ENCODE peak calls at places on chromosomes 16 and 17, in seven cellular contexts. One of them, this sample, is unnamed.

GRCh38 chr16:66520406-66521194 is 29.3 kb downstream of the TK2 start:
- DNase-seq in BE2C: no peak
- DNase-seq in prostate gland: no peak
- DNase-seq in choroid plexus epithelial cell: no peak
- DNase-seq in cardiac muscle cell: no peak
- DNase-seq in CD8-positive, alpha-beta T cell: no peak
- DNase-seq in fibroblast of pulmonary artery: no peak
- DNase-seq in this sample: no peak

GRCh38 chr17:10574324-10574723 is 24.9 kb upstream of the MYH2 start:
- DNase-seq in BE2C: no peak
- DNase-seq in prostate gland: no peak
- DNase-seq in choroid plexus epithelial cell: no peak
- DNase-seq in cardiac muscle cell: peak
- DNase-seq in CD8-positive, alpha-beta T cell: no peak
- DNase-seq in fibroblast of pulmonary artery: no peak
- DNase-seq in this sample: no peak

GRCh38 chr17:17313350-17313991 is 10.3 kb downstream of the NT5M start:
- DNase-seq in BE2C: peak
- DNase-seq in prostate gland: peak
- DNase-seq in choroid plexus epithelial cell: peak
- DNase-seq in cardiac muscle cell: peak
- DNase-seq in CD8-positive, alpha-beta T cell: peak
- DNase-seq in fibroblast of pulmonary artery: peak
- DNase-seq in this sample: peak

GRCh38 chr16:26505501-26505900 is 561.2 kb upstream of the C16orf82 start:
- DNase-seq in BE2C: no peak
- DNase-seq in prostate gland: no peak
- DNase-seq in choroid plexus epithelial cell: no peak
- DNase-seq in cardiac muscle cell: no peak
- DNase-seq in CD8-positive, alpha-beta T cell: no peak
- DNase-seq in fibroblast of pulmonary artery: no peak
- DNase-seq in this sample: no peak

GRCh38 chr17:80599546-80600305 is 55.1 kb downstream of the RPTOR start:
- DNase-seq in BE2C: no peak
- DNase-seq in prostate gland: no peak
- DNase-seq in choroid plexus epithelial cell: no peak
- DNase-seq in cardiac muscle cell: no peak
- DNase-seq in CD8-positive, alpha-beta T cell: no peak
- DNase-seq in fibroblast of pulmonary artery: peak
- DNase-seq in this sample: no peak

GRCh38 chr17:82213251-82214011 is 789 bp upstream of the CCDC57 start:
- DNase-seq in BE2C: peak
- DNase-seq in prostate gland: no peak
- DNase-seq in choroid plexus epithelial cell: peak
- DNase-seq in cardiac muscle cell: peak
- DNase-seq in CD8-positive, alpha-beta T cell: no peak
- DNase-seq in fibroblast of pulmonary artery: peak
- DNase-seq in this sample: peak

GRCh38 chr16:19859166-19859565 is 25.5 kb downstream of the GPRC5B start:
- DNase-seq in BE2C: no peak
- DNase-seq in prostate gland: no peak
- DNase-seq in choroid plexus epithelial cell: no peak
- DNase-seq in cardiac muscle cell: no peak
- DNase-seq in CD8-positive, alpha-beta T cell: no peak
- DNase-seq in fibroblast of pulmonary artery: no peak
- DNase-seq in this sample: no peak

GRCh38 chr17:55436224-55437164 is 14.9 kb upstream of the MMD start:
- DNase-seq in BE2C: no peak
- DNase-seq in prostate gland: no peak
- DNase-seq in choroid plexus epithelial cell: no peak
- DNase-seq in cardiac muscle cell: no peak
- DNase-seq in CD8-positive, alpha-beta T cell: no peak
- DNase-seq in fibroblast of pulmonary artery: no peak
- DNase-seq in this sample: no peak

GRCh38 chr16:47029724-47030123 is 56.2 kb upstream of the DNAJA2 start:
- DNase-seq in BE2C: no peak
- DNase-seq in prostate gland: no peak
- DNase-seq in choroid plexus epithelial cell: no peak
- DNase-seq in cardiac muscle cell: no peak
- DNase-seq in CD8-positive, alpha-beta T cell: no peak
- DNase-seq in fibroblast of pulmonary artery: no peak
- DNase-seq in this sample: no peak

GRCh38 chr17:47847341-47848197 is 3.4 kb downstream of the SP6 start:
- DNase-seq in BE2C: no peak
- DNase-seq in prostate gland: no peak
- DNase-seq in choroid plexus epithelial cell: peak
- DNase-seq in cardiac muscle cell: no peak
- DNase-seq in CD8-positive, alpha-beta T cell: no peak
- DNase-seq in fibroblast of pulmonary artery: no peak
- DNase-seq in this sample: peak
- TF ChIP-seq CTCF in BE2C: peak
- TF ChIP-seq CTCF in prostate gland: no peak
- TF ChIP-seq CTCF in choroid plexus epithelial cell: peak
- TF ChIP-seq CTCF in cardiac muscle cell: peak
- TF ChIP-seq CTCF in CD8-positive, alpha-beta T cell: peak
- TF ChIP-seq CTCF in fibroblast of pulmonary artery: peak
- TF ChIP-seq CTCF in this sample: peak

GRCh38 chr17:75925103-75925502 is 15.7 kb downstream of the FBF1 start:
- DNase-seq in BE2C: no peak
- DNase-seq in prostate gland: no peak
- DNase-seq in choroid plexus epithelial cell: no peak
- DNase-seq in cardiac muscle cell: no peak
- DNase-seq in CD8-positive, alpha-beta T cell: no peak
- DNase-seq in fibroblast of pulmonary artery: no peak
- DNase-seq in this sample: no peak

GRCh38 chr17:75925912-75926311 is 14.9 kb downstream of the FBF1 start:
- DNase-seq in BE2C: no peak
- DNase-seq in prostate gland: no peak
- DNase-seq in choroid plexus epithelial cell: no peak
- DNase-seq in cardiac muscle cell: no peak
- DNase-seq in CD8-positive, alpha-beta T cell: no peak
- DNase-seq in fibroblast of pulmonary artery: no peak
- DNase-seq in this sample: no peak

GRCh38 chr17:75931062-75931461 is 9.8 kb downstream of the FBF1 start:
- DNase-seq in BE2C: no peak
- DNase-seq in prostate gland: no peak
- DNase-seq in choroid plexus epithelial cell: no peak
- DNase-seq in cardiac muscle cell: no peak
- DNase-seq in CD8-positive, alpha-beta T cell: no peak
- DNase-seq in fibroblast of pulmonary artery: no peak
- DNase-seq in this sample: no peak

GRCh38 chr17:75922963-75923874 is 17.6 kb downstream of the FBF1 start:
- DNase-seq in BE2C: no peak
- DNase-seq in prostate gland: no peak
- DNase-seq in choroid plexus epithelial cell: no peak
- DNase-seq in cardiac muscle cell: no peak
- DNase-seq in CD8-positive, alpha-beta T cell: no peak
- DNase-seq in fibroblast of pulmonary artery: no peak
- DNase-seq in this sample: no peak

DNA sequence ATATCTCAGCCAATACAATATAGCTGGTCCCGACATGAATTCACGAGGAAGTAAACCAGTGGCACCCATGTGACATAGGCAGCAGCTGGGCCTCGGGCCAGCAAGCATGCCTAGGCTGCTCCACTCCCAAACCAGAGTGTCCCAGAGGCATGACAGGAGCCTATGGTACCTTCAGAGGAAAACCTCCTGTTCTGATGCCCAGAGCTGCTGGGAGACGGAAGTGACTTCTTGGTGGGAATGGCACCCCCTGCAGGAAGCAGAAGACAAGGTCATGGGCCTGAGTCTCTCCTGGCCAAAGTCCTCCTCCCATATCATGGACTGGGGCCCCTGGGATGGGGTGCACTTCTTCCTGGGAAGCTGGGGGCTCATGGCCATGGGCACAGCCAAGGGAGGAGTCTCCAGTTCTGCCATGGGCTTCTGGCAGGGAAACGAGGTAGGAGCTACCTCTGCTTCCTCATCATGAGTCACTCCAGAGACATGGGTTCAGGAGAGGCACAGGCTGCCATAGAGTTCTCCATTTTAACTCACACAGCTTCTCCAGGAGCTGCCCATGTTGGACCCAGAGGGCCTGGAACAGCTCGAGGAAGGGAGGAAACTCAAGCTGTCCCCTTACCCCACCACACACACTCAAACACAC is 13.4 kb downstream of the FBF1 start:
- DNase-seq in BE2C: peak
- DNase-seq in prostate gland: peak
- DNase-seq in choroid plexus epithelial cell: peak
- DNase-seq in cardiac muscle cell: peak
- DNase-seq in CD8-positive, alpha-beta T cell: no peak
- DNase-seq in fibroblast of pulmonary artery: no peak
- DNase-seq in this sample: no peak
- TF ChIP-seq CTCF in BE2C: peak
- TF ChIP-seq CTCF in prostate gland: peak
- TF ChIP-seq CTCF in choroid plexus epithelial cell: peak
- TF ChIP-seq CTCF in cardiac muscle cell: peak
- TF ChIP-seq CTCF in CD8-positive, alpha-beta T cell: no peak
- TF ChIP-seq CTCF in fibroblast of pulmonary artery: peak
- TF ChIP-seq CTCF in this sample: peak

GRCh38 chr17:69363488-69364210 is 36.7 kb upstream of the ABCA5 start:
- DNase-seq in BE2C: no peak
- DNase-seq in prostate gland: no peak
- DNase-seq in choroid plexus epithelial cell: no peak
- DNase-seq in cardiac muscle cell: no peak
- DNase-seq in CD8-positive, alpha-beta T cell: no peak
- DNase-seq in fibroblast of pulmonary artery: no peak
- DNase-seq in this sample: no peak

GRCh38 chr17:69356625-69357024 is 29.7 kb upstream of the ABCA5 start:
- DNase-seq in BE2C: no peak
- DNase-seq in prostate gland: no peak
- DNase-seq in choroid plexus epithelial cell: no peak
- DNase-seq in cardiac muscle cell: no peak
- DNase-seq in CD8-positive, alpha-beta T cell: no peak
- DNase-seq in fibroblast of pulmonary artery: no peak
- DNase-seq in this sample: no peak

GRCh38 chr17:69357701-69358100 is 30.8 kb upstream of the ABCA5 start:
- DNase-seq in BE2C: no peak
- DNase-seq in prostate gland: no peak
- DNase-seq in choroid plexus epithelial cell: peak
- DNase-seq in cardiac muscle cell: peak
- DNase-seq in CD8-positive, alpha-beta T cell: no peak
- DNase-seq in fibroblast of pulmonary artery: no peak
- DNase-seq in this sample: no peak

GRCh38 chr17:69361156-69361555 is 34.2 kb upstream of the ABCA5 start:
- DNase-seq in BE2C: no peak
- DNase-seq in prostate gland: no peak
- DNase-seq in choroid plexus epithelial cell: no peak
- DNase-seq in cardiac muscle cell: no peak
- DNase-seq in CD8-positive, alpha-beta T cell: no peak
- DNase-seq in fibroblast of pulmonary artery: no peak
- DNase-seq in this sample: no peak

GRCh38 chr17:69358688-69359596 is 32.0 kb upstream of the ABCA5 start:
- DNase-seq in BE2C: no peak
- DNase-seq in prostate gland: no peak
- DNase-seq in choroid plexus epithelial cell: peak
- DNase-seq in cardiac muscle cell: no peak
- DNase-seq in CD8-positive, alpha-beta T cell: no peak
- DNase-seq in fibroblast of pulmonary artery: no peak
- DNase-seq in this sample: peak
- TF ChIP-seq CTCF in BE2C: peak
- TF ChIP-seq CTCF in prostate gland: no peak
- TF ChIP-seq CTCF in choroid plexus epithelial cell: peak
- TF ChIP-seq CTCF in cardiac muscle cell: no peak
- TF ChIP-seq CTCF in CD8-positive, alpha-beta T cell: no peak
- TF ChIP-seq CTCF in fibroblast of pulmonary artery: no peak
- TF ChIP-seq CTCF in this sample: peak

GRCh38 chr16:55255890-55256289 is 68.1 kb upstream of the IRX6 start:
- DNase-seq in BE2C: no peak
- DNase-seq in prostate gland: no peak
- DNase-seq in choroid plexus epithelial cell: no peak
- DNase-seq in cardiac muscle cell: no peak
- DNase-seq in CD8-positive, alpha-beta T cell: no peak
- DNase-seq in fibroblast of pulmonary artery: no peak
- DNase-seq in this sample: no peak

GRCh38 chr16:55253987-55254386 is 70.0 kb upstream of the IRX6 start:
- DNase-seq in BE2C: no peak
- DNase-seq in prostate gland: no peak
- DNase-seq in choroid plexus epithelial cell: no peak
- DNase-seq in cardiac muscle cell: no peak
- DNase-seq in CD8-positive, alpha-beta T cell: no peak
- DNase-seq in fibroblast of pulmonary artery: no peak
- DNase-seq in this sample: no peak

GRCh38 chr16:55256412-55257016 is 67.5 kb upstream of the IRX6 start:
- DNase-seq in BE2C: no peak
- DNase-seq in prostate gland: no peak
- DNase-seq in choroid plexus epithelial cell: no peak
- DNase-seq in cardiac muscle cell: no peak
- DNase-seq in CD8-positive, alpha-beta T cell: no peak
- DNase-seq in fibroblast of pulmonary artery: no peak
- DNase-seq in this sample: no peak

GRCh38 chr16:55261301-55261700 is 62.7 kb upstream of the IRX6 start:
- DNase-seq in BE2C: no peak
- DNase-seq in prostate gland: no peak
- DNase-seq in choroid plexus epithelial cell: no peak
- DNase-seq in cardiac muscle cell: no peak
- DNase-seq in CD8-positive, alpha-beta T cell: no peak
- DNase-seq in fibroblast of pulmonary artery: no peak
- DNase-seq in this sample: no peak

GRCh38 chr16:55257971-55258613 is 65.9 kb upstream of the IRX6 start:
- DNase-seq in BE2C: peak
- DNase-seq in prostate gland: no peak
- DNase-seq in choroid plexus epithelial cell: peak
- DNase-seq in cardiac muscle cell: peak
- DNase-seq in CD8-positive, alpha-beta T cell: no peak
- DNase-seq in fibroblast of pulmonary artery: peak
- DNase-seq in this sample: peak
- TF ChIP-seq CTCF in BE2C: peak
- TF ChIP-seq CTCF in prostate gland: peak
- TF ChIP-seq CTCF in choroid plexus epithelial cell: peak
- TF ChIP-seq CTCF in cardiac muscle cell: peak
- TF ChIP-seq CTCF in CD8-positive, alpha-beta T cell: no peak
- TF ChIP-seq CTCF in fibroblast of pulmonary artery: peak
- TF ChIP-seq CTCF in this sample: peak

DNA sequence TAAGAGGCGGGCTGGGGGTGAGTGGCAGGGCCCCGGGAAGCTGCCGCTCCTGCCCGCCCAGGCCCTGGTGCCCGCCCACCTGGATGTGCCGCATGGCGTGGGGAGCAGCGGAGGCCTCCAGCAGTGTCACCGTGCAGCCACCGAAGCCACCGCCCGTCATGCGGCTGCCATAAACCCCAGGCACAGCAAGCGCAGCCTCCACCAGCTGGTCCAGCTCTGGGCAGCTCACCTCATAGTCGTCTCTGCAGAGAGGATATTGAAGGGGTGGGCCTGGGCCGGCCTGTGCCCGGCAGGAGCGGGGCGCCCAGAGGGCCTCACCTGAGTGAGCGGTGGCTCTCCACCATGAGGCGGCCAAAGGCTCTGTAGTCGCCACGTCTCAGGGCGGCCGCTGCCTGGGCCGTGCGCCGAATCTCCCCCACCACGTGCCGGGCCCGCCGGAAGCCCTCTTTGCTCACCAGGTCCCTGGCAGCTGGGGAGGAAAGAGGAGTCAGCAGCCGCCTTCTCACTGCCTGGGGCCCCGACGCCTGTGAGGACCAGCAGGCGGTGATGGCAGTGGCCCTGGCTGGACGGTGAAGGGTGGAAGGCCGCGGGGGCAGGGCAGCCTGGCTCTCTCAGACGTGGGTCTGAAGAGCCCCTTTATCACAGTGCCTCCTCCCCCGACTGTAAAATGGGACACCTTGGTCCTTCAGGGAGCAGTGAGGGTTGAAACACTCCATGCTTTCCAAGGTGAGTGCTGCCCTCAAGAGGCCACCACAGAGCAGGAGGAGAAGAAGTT is 6.7 kb downstream of the GALK1 start:
- DNase-seq in BE2C: no peak
- DNase-seq in prostate gland: no peak
- DNase-seq in choroid plexus epithelial cell: no peak
- DNase-seq in cardiac muscle cell: no peak
- DNase-seq in CD8-positive, alpha-beta T cell: no peak
- DNase-seq in fibroblast of pulmonary artery: no peak
- DNase-seq in this sample: no peak
- TF ChIP-seq CTCF in BE2C: peak
- TF ChIP-seq CTCF in prostate gland: no peak
- TF ChIP-seq CTCF in choroid plexus epithelial cell: peak
- TF ChIP-seq CTCF in cardiac muscle cell: peak
- TF ChIP-seq CTCF in CD8-positive, alpha-beta T cell: no peak
- TF ChIP-seq CTCF in fibroblast of pulmonary artery: peak
- TF ChIP-seq CTCF in this sample: no peak

This sample was measured in nephron progenitor cell.